ENCODE peak calls at places on chromosomes 13 and 19, in seven cellular contexts. Y, A, N, X, B, U and F are unnamed samples.

GRCh38 chr13:41900918-41901317 is 60.0 kb downstream of the VWA8 start:
- DNase-seq in Y (no peak), A (no peak), N (no peak), X (no peak), B (no peak), U (no peak), F (no peak)

GRCh38 chr13:25384747-25385270 is 13.0 kb downstream of the ATP8A2 start:
- DNase-seq in Y (no peak), A (no peak), N (peak), X (no peak), B (no peak), U (no peak), F (no peak)

GRCh38 chr13:94345374-94346195 is 133.9 kb downstream of the DCT start:
- DNase-seq in Y (no peak), A (no peak), N (no peak), X (no peak), B (no peak), U (no peak), F (no peak)

GRCh38 chr13:114049026-114049425 is 75.2 kb upstream of the C13orf46 start:
- DNase-seq in Y (no peak), A (no peak), N (no peak), X (no peak), B (no peak), U (no peak), F (no peak)

GRCh38 chr13:97319088-97319487 is 97.0 kb downstream of the MBNL2 start:
- DNase-seq in Y (no peak), A (no peak), N (no peak), X (no peak), B (no peak), U (no peak), F (no peak)

GRCh38 chr19:44626067-44626624 is 12.8 kb downstream of the IGSF23 start:
- DNase-seq in Y (no peak), A (no peak), N (no peak), X (no peak), B (peak), U (no peak), F (peak)

GRCh38 chr13:52848455-52849190 is at the start of gene PCDH8:
- DNase-seq in Y (no peak), A (no peak), N (peak), X (peak), B (no peak), U (no peak), F (no peak)

GRCh38 chr13:22201395-22201794 is 530.5 kb downstream of the FGF9 start:
- DNase-seq in Y (no peak), A (no peak), N (no peak), X (no peak), B (no peak), U (no peak), F (no peak)

GRCh38 chr19:51111606-51112005 is 3.4 kb upstream of the CTU1 start:
- DNase-seq in Y (no peak), A (no peak), N (peak), X (no peak), B (no peak), U (no peak), F (no peak)

GRCh38 chr19:30871979-30872378 is 477.3 kb downstream of the TSHZ3 start:
- DNase-seq in Y (no peak), A (no peak), N (no peak), X (no peak), B (no peak), U (no peak), F (no peak)

GRCh38 chr13:80251403-80251802 is 89.5 kb downstream of the SPRY2 start:
- DNase-seq in Y (no peak), A (no peak), N (no peak), X (no peak), B (no peak), U (no peak), F (no peak)

GRCh38 chr19:47004012-47004465 is 15.6 kb upstream of the NPAS1 start:
- DNase-seq in Y (no peak), A (no peak), N (no peak), X (no peak), B (no peak), U (no peak), F (no peak)

GRCh38 chr13:45402641-45403040 is 15.5 kb downstream of the SLC25A30 start:
- DNase-seq in Y (no peak), A (no peak), N (no peak), X (no peak), B (no peak), U (no peak), F (no peak)

GRCh38 chr13:73220966-73221720 is 162.3 kb downstream of the KLF5 start:
- DNase-seq in Y (no peak), A (no peak), N (peak), X (no peak), B (no peak), U (no peak), F (no peak)

GRCh38 chr13:109274188-109274821 is 512.1 kb downstream of the IRS2 start:
- DNase-seq in Y (no peak), A (no peak), N (peak), X (no peak), B (peak), U (no peak), F (no peak)

GRCh38 chr19:15463865-15464371 is 426 bp downstream of the RASAL3 start:
- DNase-seq in Y (peak), A (no peak), N (no peak), X (no peak), B (no peak), U (peak), F (no peak)

GRCh38 chr13:30739646-30740642 is 4.6 kb downstream of the ALOX5AP start:
- DNase-seq in Y (peak), A (no peak), N (peak), X (no peak), B (peak), U (peak), F (peak)

GRCh38 chr13:97851269-97851668 is 102.2 kb upstream of the IPO5 start:
- DNase-seq in Y (no peak), A (no peak), N (peak), X (no peak), B (no peak), U (no peak), F (no peak)

GRCh38 chr19:12872941-12873890 is 8.0 kb downstream of the DNASE2 start:
- DNase-seq in Y (peak), A (no peak), N (peak), X (no peak), B (no peak), U (peak), F (peak)

GRCh38 chr19:29085630-29086029 is 127.3 kb downstream of the UQCRFS1 start:
- DNase-seq in Y (no peak), A (no peak), N (no peak), X (no peak), B (no peak), U (no peak), F (no peak)

GRCh38 chr13:29566206-29566605 is 29.3 kb downstream of the SLC7A1 start:
- DNase-seq in Y (no peak), A (no peak), N (no peak), X (no peak), B (no peak), U (no peak), F (no peak)

GRCh38 chr19:2237051-2237868 is 636 bp downstream of the SF3A2 start:
- DNase-seq in Y (no peak), A (no peak), N (peak), X (no peak), B (no peak), U (no peak), F (no peak)

GRCh38 chr19:29690842-29691241 is 24.2 kb downstream of the C19orf12 start:
- DNase-seq in Y (peak), A (no peak), N (peak), X (no peak), B (no peak), U (no peak), F (no peak)

GRCh38 chr13:60143775-60144174 is 20.0 kb downstream of the DIAPH3 start:
- DNase-seq in Y (no peak), A (no peak), N (no peak), X (no peak), B (no peak), U (no peak), F (no peak)

GRCh38 chr13:44148159-44148929 is 225.3 kb upstream of the SERP2 start:
- DNase-seq in Y (no peak), A (no peak), N (peak), X (no peak), B (no peak), U (no peak), F (no peak)

GRCh38 chr19:50858896-50859295 is 4.2 kb downstream of the KLK3 start:
- DNase-seq in Y (no peak), A (no peak), N (peak), X (no peak), B (no peak), U (no peak), F (no peak)

GRCh38 chr13:114089341-114089740 is 43.1 kb downstream of the RASA3 start:
- DNase-seq in Y (no peak), A (no peak), N (peak), X (no peak), B (no peak), U (no peak), F (no peak)

GRCh38 chr13:105904034-105904742 is 631.3 kb downstream of the EFNB2 start:
- DNase-seq in Y (no peak), A (no peak), N (no peak), X (no peak), B (no peak), U (no peak), F (no peak)

GRCh38 chr13:109088101-109088500 is 458.7 kb downstream of the MYO16 start:
- DNase-seq in Y (no peak), A (no peak), N (no peak), X (no peak), B (no peak), U (no peak), F (no peak)

GRCh38 chr19:2391118-2391725 is 31.2 kb downstream of the TMPRSS9 start:
- DNase-seq in Y (peak), A (peak), N (peak), X (no peak), B (peak), U (no peak), F (no peak)

GRCh38 chr13:94673841-94674240 is 38.5 kb downstream of the SOX21 start:
- DNase-seq in Y (no peak), A (no peak), N (peak), X (no peak), B (no peak), U (no peak), F (no peak)

GRCh38 chr19:8319807-8320520 is 1.2 kb downstream of the NDUFA7 start:
- DNase-seq in Y (no peak), A (no peak), N (no peak), X (no peak), B (no peak), U (no peak), F (no peak)

GRCh38 chr13:55229906-55230569 is 1910.7 kb upstream of the PRR20A start:
- DNase-seq in Y (no peak), A (no peak), N (no peak), X (no peak), B (no peak), U (no peak), F (no peak)

GRCh38 chr13:72255908-72256307 is 388.9 kb upstream of the DACH1 start:
- DNase-seq in Y (no peak), A (peak), N (peak), X (peak), B (no peak), U (no peak), F (no peak)

GRCh38 chr13:98315466-98315865 is 138.4 kb upstream of the RNF113B start:
- DNase-seq in Y (no peak), A (no peak), N (peak), X (no peak), B (no peak), U (no peak), F (peak)